ENCODE peak calls at places on chromosomes 12 and 14, in seven cellular contexts. L is fibroblast of the aortic adventitia; P is H7; V is frontal cortex; U is stimulated activated CD8-positive, alpha-beta memory T cell treated with anti-CD3 and anti-CD28 coated beads, Interleukin-15, amount 100 ng/mL, for 48 hours; F is stimulated activated CD4-positive, alpha-beta T cell treated with anti-CD3 and anti-CD28 coated beads, Interleukin-4, amount 100 ng/mL, for 4 hours; E is astrocyte of the spinal cord. S is an unnamed sample.

GRCh38 chr12:27505771-27506170 is 18.2 kb upstream of the PPFIBP1 start:
- DNase-seq in L (peak; percentile 45), P (no peak), V (no peak), U (no peak), F (no peak), E (peak; percentile 53), S (no peak)

GRCh38 chr14:88323520-88324199 is 591 bp upstream of the KCNK10 start:
- DNase-seq in L (no peak), P (peak; percentile 87), V (no peak), U (peak; percentile 4), F (no peak), E (no peak), S (peak; percentile 39)

GRCh38 chr12:76820888-76821482 is 57.1 kb downstream of the ZDHHC17 start:
- DNase-seq in L (peak; percentile 52), P (peak; percentile 39), V (peak; percentile 2), U (no peak), F (no peak), E (peak; percentile 28), S (no peak)

GRCh38 chr12:46357438-46358324 is 14.9 kb downstream of the SLC38A2 start:
- DNase-seq in L (peak; percentile 94), P (no peak), V (no peak), U (no peak), F (no peak), E (peak; percentile 76), S (no peak)

GRCh38 chr12:97027482-97027881 is 120.4 kb downstream of the NEDD1 start:
- DNase-seq in L (no peak), P (no peak), V (no peak), U (no peak), F (no peak), E (no peak), S (no peak)

GRCh38 chr12:116508145-116509121 is 50.7 kb upstream of the MAP1LC3B2 start:
- DNase-seq in L (peak; percentile 42), P (peak; percentile 90), V (no peak), U (peak; percentile 21), F (peak; percentile 12), E (no peak), S (no peak)

GRCh38 chr14:104878582-104878981 is 13.5 kb downstream of the CEP170B start:
- DNase-seq in L (no peak), P (peak; percentile 40), V (no peak), U (no peak), F (no peak), E (no peak), S (no peak)

GRCh38 chr14:88834883-88835431 is 10.5 kb downstream of the TTC8 start:
- DNase-seq in L (peak; percentile 55), P (no peak), V (no peak), U (no peak), F (no peak), E (peak; percentile 85), S (no peak)

GRCh38 chr12:31005944-31006361 is 67.7 kb upstream of the DDX11 start:
- DNase-seq in L (peak; percentile 27), P (no peak), V (no peak), U (no peak), F (no peak), E (peak; percentile 61), S (peak; percentile 1)

GRCh38 chr12:73529231-73529630 is 1008.4 kb upstream of the ATXN7L3B start:
- DNase-seq in L (no peak), P (no peak), V (no peak), U (no peak), F (no peak), E (no peak), S (no peak)

GRCh38 chr12:131114942-131115584 is 161.4 kb downstream of the ADGRD1 start:
- DNase-seq in L (peak; percentile 2), P (no peak), V (no peak), U (no peak), F (no peak), E (no peak), S (no peak)

GRCh38 chr12:28800129-28800528 is 348.9 kb upstream of the FAR2 start:
- DNase-seq in L (no peak), P (no peak), V (no peak), U (no peak), F (no peak), E (no peak), S (no peak)

GRCh38 chr12:117189725-117190209 is 503 bp downstream of the FBXO21 start:
- DNase-seq in L (peak; percentile 21), P (peak; percentile 87), V (peak; percentile 38), U (peak; percentile 12), F (peak; percentile 20), E (peak; percentile 15), S (no peak)

GRCh38 chr12:53287741-53288216 is 7.6 kb upstream of the PFDN5 start:
- DNase-seq in L (peak; percentile 72), P (peak; percentile 89), V (peak; percentile 52), U (peak; percentile 37), F (peak; percentile 71), E (peak; percentile 54), S (peak; percentile 68)

GRCh38 chr12:106227641-106228319 is 20.0 kb downstream of the CKAP4 start:
- DNase-seq in L (peak; percentile 24), P (no peak), V (no peak), U (no peak), F (peak; percentile 64), E (no peak), S (no peak)

GRCh38 chr12:6899837-6900519 is 4.6 kb upstream of the LRRC23 start:
- DNase-seq in L (peak; percentile 35), P (no peak), V (no peak), U (no peak), F (peak; percentile 35), E (peak; percentile 79), S (no peak)

GRCh38 chr12:56221233-56221756 is 427 bp downstream of the RNF41 start:
- DNase-seq in L (peak; percentile 94), P (peak; percentile 85), V (peak; percentile 39), U (no peak), F (no peak), E (peak; percentile 75), S (peak; percentile 35)

GRCh38 chr14:69500736-69501135 is 16.2 kb downstream of the PLEKHD1 start:
- DNase-seq in L (no peak), P (peak; percentile 64), V (no peak), U (no peak), F (no peak), E (no peak), S (no peak)

GRCh38 chr12:107379852-107380567 is 286.7 kb upstream of the CRY1 start:
- DNase-seq in L (peak; percentile 42), P (no peak), V (no peak), U (no peak), F (no peak), E (peak; percentile 55), S (no peak)

GRCh38 chr14:105980224-105980623 is 453.8 kb downstream of the TMEM121 start:
- DNase-seq in L (no peak), P (no peak), V (no peak), U (no peak), F (no peak), E (no peak), S (no peak)

GRCh38 chr12:79662046-79662811 is 28.5 kb downstream of the PAWR start:
- DNase-seq in L (no peak), P (no peak), V (no peak), U (no peak), F (no peak), E (no peak), S (no peak)

GRCh38 chr12:6958609-6959375 is 7.6 kb downstream of the PTPN6 start:
- DNase-seq in L (no peak), P (no peak), V (peak; percentile 29), U (no peak), F (peak; percentile 72), E (no peak), S (no peak)

GRCh38 chr12:3160081-3160480 is 82.9 kb downstream of the TSPAN9 start:
- DNase-seq in L (peak; percentile 46), P (no peak), V (no peak), U (no peak), F (no peak), E (no peak), S (no peak)

GRCh38 chr12:46450279-46450748 is 77.7 kb upstream of the SLC38A2 start:
- DNase-seq in L (no peak), P (no peak), V (no peak), U (no peak), F (no peak), E (no peak), S (no peak)

GRCh38 chr12:117501470-117501869 is 140.0 kb upstream of the NOS1 start:
- DNase-seq in L (no peak), P (no peak), V (no peak), U (no peak), F (no peak), E (no peak), S (no peak)

GRCh38 chr12:77402726-77403125 is 337.4 kb upstream of the E2F7 start:
- DNase-seq in L (peak; percentile 87), P (no peak), V (no peak), U (no peak), F (no peak), E (peak; percentile 54), S (no peak)

GRCh38 chr12:82655751-82656150 is 31.0 kb upstream of the TMTC2 start:
- DNase-seq in L (no peak), P (no peak), V (no peak), U (no peak), F (no peak), E (no peak), S (no peak)